ENCODE peak calls at places on chromosome 20, in nine cellular contexts. One of them, this sample, is unnamed.

GRCh38 chr20:19998990-19999705 is 18.0 kb upstream of the NAA20 start:
- DNase-seq in NCI-H748 treated with DMSO at 0.1 percent for 48 hours: no peak
- DNase-seq in islet precursor cell: no peak
- DNase-seq in aorta: no peak
- DNase-seq in activated naive CD8-positive, alpha-beta T cell treated with anti-CD3 and anti-CD28 coated beads, Interleukin-2, amount 50 U/mL, for 24 hours: no peak
- DNase-seq in anterior cingulate cortex: no peak
- DNase-seq in AG04450: no peak
- DNase-seq in stromal cell of bone marrow: no peak
- DNase-seq in cardiac muscle cell: no peak
- DNase-seq in this sample: no peak

GRCh38 chr20:60649541-60649940 is 602.5 kb upstream of the CDH4 start:
- DNase-seq in NCI-H748 treated with DMSO at 0.1 percent for 48 hours: no peak
- DNase-seq in islet precursor cell: no peak
- DNase-seq in aorta: no peak
- DNase-seq in activated naive CD8-positive, alpha-beta T cell treated with anti-CD3 and anti-CD28 coated beads, Interleukin-2, amount 50 U/mL, for 24 hours: no peak
- DNase-seq in anterior cingulate cortex: no peak
- DNase-seq in AG04450: no peak
- DNase-seq in stromal cell of bone marrow: no peak
- DNase-seq in cardiac muscle cell: no peak
- DNase-seq in this sample: no peak

GRCh38 chr20:63822276-63822696 is 8.8 kb downstream of the ZBTB46 start:
- DNase-seq in NCI-H748 treated with DMSO at 0.1 percent for 48 hours: no peak
- DNase-seq in islet precursor cell: no peak
- DNase-seq in aorta: no peak
- DNase-seq in activated naive CD8-positive, alpha-beta T cell treated with anti-CD3 and anti-CD28 coated beads, Interleukin-2, amount 50 U/mL, for 24 hours: no peak
- DNase-seq in anterior cingulate cortex: no peak
- DNase-seq in AG04450: no peak
- DNase-seq in stromal cell of bone marrow: no peak
- DNase-seq in cardiac muscle cell: no peak
- DNase-seq in this sample: no peak

GRCh38 chr20:13449868-13450441 is 188.8 kb downstream of the TASP1 start:
- DNase-seq in NCI-H748 treated with DMSO at 0.1 percent for 48 hours: no peak
- DNase-seq in islet precursor cell: no peak
- DNase-seq in aorta: no peak
- DNase-seq in activated naive CD8-positive, alpha-beta T cell treated with anti-CD3 and anti-CD28 coated beads, Interleukin-2, amount 50 U/mL, for 24 hours: no peak
- DNase-seq in anterior cingulate cortex: no peak
- DNase-seq in AG04450: no peak
- DNase-seq in stromal cell of bone marrow: no peak
- DNase-seq in cardiac muscle cell: no peak
- DNase-seq in this sample: no peak

GRCh38 chr20:1144401-1145172 is 26.2 kb downstream of the PSMF1 start:
- DNase-seq in NCI-H748 treated with DMSO at 0.1 percent for 48 hours: no peak
- DNase-seq in islet precursor cell: no peak
- DNase-seq in aorta: no peak
- DNase-seq in activated naive CD8-positive, alpha-beta T cell treated with anti-CD3 and anti-CD28 coated beads, Interleukin-2, amount 50 U/mL, for 24 hours: no peak
- DNase-seq in anterior cingulate cortex: no peak
- DNase-seq in AG04450: no peak
- DNase-seq in stromal cell of bone marrow: no peak
- DNase-seq in cardiac muscle cell: no peak
- DNase-seq in this sample: no peak

GRCh38 chr20:60210779-60211617 is 252.8 kb downstream of the CDH26 start:
- DNase-seq in NCI-H748 treated with DMSO at 0.1 percent for 48 hours: peak
- DNase-seq in islet precursor cell: peak
- DNase-seq in aorta: peak
- DNase-seq in activated naive CD8-positive, alpha-beta T cell treated with anti-CD3 and anti-CD28 coated beads, Interleukin-2, amount 50 U/mL, for 24 hours: peak
- DNase-seq in anterior cingulate cortex: peak
- DNase-seq in AG04450: peak
- DNase-seq in stromal cell of bone marrow: peak
- DNase-seq in cardiac muscle cell: peak
- DNase-seq in this sample: no peak

GRCh38 chr20:37627060-37627766 is 66.6 kb upstream of the CTNNBL1 start:
- DNase-seq in NCI-H748 treated with DMSO at 0.1 percent for 48 hours: no peak
- DNase-seq in islet precursor cell: peak
- DNase-seq in aorta: no peak
- DNase-seq in activated naive CD8-positive, alpha-beta T cell treated with anti-CD3 and anti-CD28 coated beads, Interleukin-2, amount 50 U/mL, for 24 hours: peak
- DNase-seq in anterior cingulate cortex: peak
- DNase-seq in AG04450: peak
- DNase-seq in stromal cell of bone marrow: no peak
- DNase-seq in cardiac muscle cell: peak
- DNase-seq in this sample: peak

GRCh38 chr20:37516697-37517370 is 4.2 kb upstream of the NNAT start:
- DNase-seq in NCI-H748 treated with DMSO at 0.1 percent for 48 hours: no peak
- DNase-seq in islet precursor cell: no peak
- DNase-seq in aorta: no peak
- DNase-seq in activated naive CD8-positive, alpha-beta T cell treated with anti-CD3 and anti-CD28 coated beads, Interleukin-2, amount 50 U/mL, for 24 hours: no peak
- DNase-seq in anterior cingulate cortex: no peak
- DNase-seq in AG04450: peak
- DNase-seq in stromal cell of bone marrow: no peak
- DNase-seq in cardiac muscle cell: no peak
- DNase-seq in this sample: no peak

GRCh38 chr20:34312024-34312460 is 8.9 kb upstream of the AHCY start:
- DNase-seq in NCI-H748 treated with DMSO at 0.1 percent for 48 hours: no peak
- DNase-seq in islet precursor cell: no peak
- DNase-seq in aorta: no peak
- DNase-seq in activated naive CD8-positive, alpha-beta T cell treated with anti-CD3 and anti-CD28 coated beads, Interleukin-2, amount 50 U/mL, for 24 hours: no peak
- DNase-seq in anterior cingulate cortex: no peak
- DNase-seq in AG04450: no peak
- DNase-seq in stromal cell of bone marrow: no peak
- DNase-seq in cardiac muscle cell: no peak
- DNase-seq in this sample: no peak

GRCh38 chr20:56636701-56637100 is 7.6 kb downstream of the TFAP2C start:
- DNase-seq in NCI-H748 treated with DMSO at 0.1 percent for 48 hours: no peak
- DNase-seq in islet precursor cell: no peak
- DNase-seq in aorta: no peak
- DNase-seq in activated naive CD8-positive, alpha-beta T cell treated with anti-CD3 and anti-CD28 coated beads, Interleukin-2, amount 50 U/mL, for 24 hours: no peak
- DNase-seq in anterior cingulate cortex: no peak
- DNase-seq in AG04450: no peak
- DNase-seq in stromal cell of bone marrow: peak
- DNase-seq in cardiac muscle cell: no peak
- DNase-seq in this sample: peak

GRCh38 chr20:50642288-50642803 is 49.0 kb downstream of the RIPOR3 start:
- DNase-seq in NCI-H748 treated with DMSO at 0.1 percent for 48 hours: no peak
- DNase-seq in islet precursor cell: peak
- DNase-seq in aorta: no peak
- DNase-seq in activated naive CD8-positive, alpha-beta T cell treated with anti-CD3 and anti-CD28 coated beads, Interleukin-2, amount 50 U/mL, for 24 hours: no peak
- DNase-seq in anterior cingulate cortex: no peak
- DNase-seq in AG04450: no peak
- DNase-seq in stromal cell of bone marrow: no peak
- DNase-seq in cardiac muscle cell: no peak
- DNase-seq in this sample: no peak

GRCh38 chr20:58639182-58640146 is 11.6 kb upstream of the STX16 start:
- DNase-seq in NCI-H748 treated with DMSO at 0.1 percent for 48 hours: no peak
- DNase-seq in islet precursor cell: peak
- DNase-seq in aorta: peak
- DNase-seq in activated naive CD8-positive, alpha-beta T cell treated with anti-CD3 and anti-CD28 coated beads, Interleukin-2, amount 50 U/mL, for 24 hours: no peak
- DNase-seq in anterior cingulate cortex: no peak
- DNase-seq in AG04450: no peak
- DNase-seq in stromal cell of bone marrow: no peak
- DNase-seq in cardiac muscle cell: no peak
- DNase-seq in this sample: no peak

GRCh38 chr20:17967595-17968365 is 814 bp downstream of the SNX5 start:
- DNase-seq in NCI-H748 treated with DMSO at 0.1 percent for 48 hours: no peak
- DNase-seq in islet precursor cell: no peak
- DNase-seq in aorta: no peak
- DNase-seq in activated naive CD8-positive, alpha-beta T cell treated with anti-CD3 and anti-CD28 coated beads, Interleukin-2, amount 50 U/mL, for 24 hours: peak
- DNase-seq in anterior cingulate cortex: peak
- DNase-seq in AG04450: no peak
- DNase-seq in stromal cell of bone marrow: no peak
- DNase-seq in cardiac muscle cell: peak
- DNase-seq in this sample: no peak

GRCh38 chr20:47667531-47668312 is 117.6 kb downstream of the SULF2 start:
- DNase-seq in NCI-H748 treated with DMSO at 0.1 percent for 48 hours: no peak
- DNase-seq in islet precursor cell: no peak
- DNase-seq in aorta: no peak
- DNase-seq in activated naive CD8-positive, alpha-beta T cell treated with anti-CD3 and anti-CD28 coated beads, Interleukin-2, amount 50 U/mL, for 24 hours: no peak
- DNase-seq in anterior cingulate cortex: no peak
- DNase-seq in AG04450: no peak
- DNase-seq in stromal cell of bone marrow: no peak
- DNase-seq in cardiac muscle cell: no peak
- DNase-seq in this sample: no peak

GRCh38 chr20:11207749-11208502 is 534.1 kb upstream of the JAG1 start:
- DNase-seq in NCI-H748 treated with DMSO at 0.1 percent for 48 hours: no peak
- DNase-seq in islet precursor cell: peak
- DNase-seq in aorta: peak
- DNase-seq in activated naive CD8-positive, alpha-beta T cell treated with anti-CD3 and anti-CD28 coated beads, Interleukin-2, amount 50 U/mL, for 24 hours: no peak
- DNase-seq in anterior cingulate cortex: no peak
- DNase-seq in AG04450: no peak
- DNase-seq in stromal cell of bone marrow: peak
- DNase-seq in cardiac muscle cell: no peak
- DNase-seq in this sample: peak

GRCh38 chr20:59161626-59162170 is 1.9 kb upstream of the ZNF831 start:
- DNase-seq in NCI-H748 treated with DMSO at 0.1 percent for 48 hours: no peak
- DNase-seq in islet precursor cell: no peak
- DNase-seq in aorta: no peak
- DNase-seq in activated naive CD8-positive, alpha-beta T cell treated with anti-CD3 and anti-CD28 coated beads, Interleukin-2, amount 50 U/mL, for 24 hours: no peak
- DNase-seq in anterior cingulate cortex: no peak
- DNase-seq in AG04450: no peak
- DNase-seq in stromal cell of bone marrow: no peak
- DNase-seq in cardiac muscle cell: no peak
- DNase-seq in this sample: no peak

GRCh38 chr20:271069-271468 is 13.5 kb downstream of the DEFB132 start:
- DNase-seq in NCI-H748 treated with DMSO at 0.1 percent for 48 hours: no peak
- DNase-seq in islet precursor cell: no peak
- DNase-seq in aorta: no peak
- DNase-seq in activated naive CD8-positive, alpha-beta T cell treated with anti-CD3 and anti-CD28 coated beads, Interleukin-2, amount 50 U/mL, for 24 hours: no peak
- DNase-seq in anterior cingulate cortex: no peak
- DNase-seq in AG04450: no peak
- DNase-seq in stromal cell of bone marrow: no peak
- DNase-seq in cardiac muscle cell: no peak
- DNase-seq in this sample: no peak

GRCh38 chr20:17437251-17437650 is 93.9 kb downstream of the BFSP1 start:
- DNase-seq in NCI-H748 treated with DMSO at 0.1 percent for 48 hours: no peak
- DNase-seq in islet precursor cell: no peak
- DNase-seq in aorta: no peak
- DNase-seq in activated naive CD8-positive, alpha-beta T cell treated with anti-CD3 and anti-CD28 coated beads, Interleukin-2, amount 50 U/mL, for 24 hours: no peak
- DNase-seq in anterior cingulate cortex: no peak
- DNase-seq in AG04450: no peak
- DNase-seq in stromal cell of bone marrow: no peak
- DNase-seq in cardiac muscle cell: no peak
- DNase-seq in this sample: no peak

GRCh38 chr20:47237715-47238114 is 118.8 kb downstream of the ZMYND8 start:
- DNase-seq in NCI-H748 treated with DMSO at 0.1 percent for 48 hours: no peak
- DNase-seq in islet precursor cell: no peak
- DNase-seq in aorta: no peak
- DNase-seq in activated naive CD8-positive, alpha-beta T cell treated with anti-CD3 and anti-CD28 coated beads, Interleukin-2, amount 50 U/mL, for 24 hours: no peak
- DNase-seq in anterior cingulate cortex: no peak
- DNase-seq in AG04450: no peak
- DNase-seq in stromal cell of bone marrow: no peak
- DNase-seq in cardiac muscle cell: no peak
- DNase-seq in this sample: no peak

GRCh38 chr20:32427996-32428395 is 69.9 kb downstream of the ASXL1 start:
- DNase-seq in NCI-H748 treated with DMSO at 0.1 percent for 48 hours: no peak
- DNase-seq in islet precursor cell: no peak
- DNase-seq in aorta: no peak
- DNase-seq in activated naive CD8-positive, alpha-beta T cell treated with anti-CD3 and anti-CD28 coated beads, Interleukin-2, amount 50 U/mL, for 24 hours: no peak
- DNase-seq in anterior cingulate cortex: no peak
- DNase-seq in AG04450: no peak
- DNase-seq in stromal cell of bone marrow: no peak
- DNase-seq in cardiac muscle cell: no peak
- DNase-seq in this sample: no peak

GRCh38 chr20:26169506-26169905 is 472.9 kb upstream of the ZNF337 start:
- DNase-seq in NCI-H748 treated with DMSO at 0.1 percent for 48 hours: no peak
- DNase-seq in islet precursor cell: no peak
- DNase-seq in aorta: no peak
- DNase-seq in activated naive CD8-positive, alpha-beta T cell treated with anti-CD3 and anti-CD28 coated beads, Interleukin-2, amount 50 U/mL, for 24 hours: no peak
- DNase-seq in anterior cingulate cortex: no peak
- DNase-seq in AG04450: no peak
- DNase-seq in stromal cell of bone marrow: peak
- DNase-seq in cardiac muscle cell: no peak
- DNase-seq in this sample: peak

GRCh38 chr20:6185268-6185667 is 62.4 kb upstream of the FERMT1 start:
- DNase-seq in NCI-H748 treated with DMSO at 0.1 percent for 48 hours: peak
- DNase-seq in islet precursor cell: no peak
- DNase-seq in aorta: no peak
- DNase-seq in activated naive CD8-positive, alpha-beta T cell treated with anti-CD3 and anti-CD28 coated beads, Interleukin-2, amount 50 U/mL, for 24 hours: no peak
- DNase-seq in anterior cingulate cortex: no peak
- DNase-seq in AG04450: no peak
- DNase-seq in stromal cell of bone marrow: no peak
- DNase-seq in cardiac muscle cell: peak
- DNase-seq in this sample: no peak

GRCh38 chr20:20611165-20611564 is 101.3 kb downstream of the RALGAPA2 start:
- DNase-seq in NCI-H748 treated with DMSO at 0.1 percent for 48 hours: peak
- DNase-seq in islet precursor cell: no peak
- DNase-seq in aorta: no peak
- DNase-seq in activated naive CD8-positive, alpha-beta T cell treated with anti-CD3 and anti-CD28 coated beads, Interleukin-2, amount 50 U/mL, for 24 hours: no peak
- DNase-seq in anterior cingulate cortex: no peak
- DNase-seq in AG04450: no peak
- DNase-seq in stromal cell of bone marrow: no peak
- DNase-seq in cardiac muscle cell: no peak
- DNase-seq in this sample: no peak

This sample was measured in GM04503.